ENCODE peak calls at places on chromosomes 13 and 19, in six cellular contexts. One of them, this sample, is unnamed.

GRCh38 chr19:50387176-50387867 is 3.2 kb downstream of the POLD1 start:
- DNase-seq in astrocyte: no peak
- DNase-seq in brain microvascular endothelial cell: peak; percentile 36
- DNase-seq in lower lobe of right lung: peak; percentile 80
- DNase-seq in heart right ventricle: no peak
- DNase-seq in lung: no peak
- DNase-seq in this sample: no peak

GRCh38 chr13:97131447-97131846 is 90.7 kb upstream of the MBNL2 start:
- DNase-seq in brain microvascular endothelial cell: no peak
- DNase-seq in astrocyte: no peak
- DNase-seq in heart right ventricle: no peak
- DNase-seq in lower lobe of right lung: no peak
- DNase-seq in lung: no peak
- DNase-seq in this sample: no peak

GRCh38 chr19:38469151-38469550 is 35.7 kb downstream of the RYR1 start:
- DNase-seq in lung: no peak
- DNase-seq in heart right ventricle: no peak
- DNase-seq in brain microvascular endothelial cell: no peak
- DNase-seq in lower lobe of right lung: no peak
- DNase-seq in astrocyte: no peak
- DNase-seq in this sample: no peak

GRCh38 chr13:38902551-38902950 is 88.1 kb downstream of the STOML3 start:
- DNase-seq in heart right ventricle: no peak
- DNase-seq in brain microvascular endothelial cell: no peak
- DNase-seq in lung: no peak
- DNase-seq in astrocyte: no peak
- DNase-seq in lower lobe of right lung: no peak
- DNase-seq in this sample: no peak

GRCh38 chr19:14318873-14319272 is 62.4 kb upstream of the ADGRE5 start:
- DNase-seq in lower lobe of right lung: peak; percentile 50
- DNase-seq in brain microvascular endothelial cell: no peak
- DNase-seq in astrocyte: no peak
- DNase-seq in heart right ventricle: no peak
- DNase-seq in lung: no peak
- DNase-seq in this sample: no peak

GRCh38 chr19:46634656-46635218 is 1.3 kb downstream of the GNG8 start:
- DNase-seq in lower lobe of right lung: no peak
- DNase-seq in astrocyte: no peak
- DNase-seq in brain microvascular endothelial cell: no peak
- DNase-seq in lung: no peak
- DNase-seq in heart right ventricle: no peak
- DNase-seq in this sample: no peak

GRCh38 chr13:79543883-79544282 is 62.9 kb downstream of the NDFIP2 start:
- DNase-seq in lower lobe of right lung: no peak
- DNase-seq in brain microvascular endothelial cell: no peak
- DNase-seq in lung: no peak
- DNase-seq in heart right ventricle: no peak
- DNase-seq in astrocyte: no peak
- DNase-seq in this sample: no peak

GRCh38 chr13:61908906-61909305 is 493.3 kb upstream of the PCDH20 start:
- DNase-seq in heart right ventricle: no peak
- DNase-seq in brain microvascular endothelial cell: no peak
- DNase-seq in lower lobe of right lung: no peak
- DNase-seq in lung: no peak
- DNase-seq in astrocyte: no peak
- DNase-seq in this sample: no peak

GRCh38 chr13:89822467-89822866 is 1525.0 kb upstream of the MIR17HG start:
- DNase-seq in lung: no peak
- DNase-seq in heart right ventricle: no peak
- DNase-seq in astrocyte: no peak
- DNase-seq in brain microvascular endothelial cell: no peak
- DNase-seq in lower lobe of right lung: no peak
- DNase-seq in this sample: no peak

GRCh38 chr13:72952529-72953141 is 106.2 kb upstream of the KLF5 start:
- DNase-seq in brain microvascular endothelial cell: no peak
- DNase-seq in lower lobe of right lung: no peak
- DNase-seq in astrocyte: no peak
- DNase-seq in lung: no peak
- DNase-seq in heart right ventricle: no peak
- DNase-seq in this sample: no peak

GRCh38 chr13:100809856-100810255 is 135.3 kb upstream of the TMTC4 start:
- DNase-seq in lung: no peak
- DNase-seq in astrocyte: no peak
- DNase-seq in lower lobe of right lung: no peak
- DNase-seq in heart right ventricle: no peak
- DNase-seq in brain microvascular endothelial cell: no peak
- DNase-seq in this sample: no peak

GRCh38 chr19:7833225-7834156 is 3.5 kb downstream of the EVI5L start:
- DNase-seq in brain microvascular endothelial cell: no peak
- DNase-seq in heart right ventricle: peak; percentile 79
- DNase-seq in lower lobe of right lung: peak; percentile 92
- DNase-seq in astrocyte: peak; percentile 47
- DNase-seq in lung: peak; percentile 86
- DNase-seq in this sample: no peak

GRCh38 chr19:54063350-54064078 is at the start of gene VSTM1:
- DNase-seq in lung: no peak
- DNase-seq in lower lobe of right lung: no peak
- DNase-seq in brain microvascular endothelial cell: no peak
- DNase-seq in heart right ventricle: no peak
- DNase-seq in astrocyte: no peak
- DNase-seq in this sample: no peak

GRCh38 chr13:45084515-45084914 is 35.8 kb upstream of the GTF2F2 start:
- DNase-seq in lung: no peak
- DNase-seq in heart right ventricle: no peak
- DNase-seq in brain microvascular endothelial cell: no peak
- DNase-seq in lower lobe of right lung: no peak
- DNase-seq in astrocyte: no peak
- DNase-seq in this sample: no peak

GRCh38 chr19:36916991-36917390 is 859 bp downstream of the ZNF568 start:
- DNase-seq in brain microvascular endothelial cell: peak; percentile 25
- DNase-seq in heart right ventricle: no peak
- DNase-seq in lower lobe of right lung: no peak
- DNase-seq in lung: no peak
- DNase-seq in astrocyte: peak; percentile 47
- DNase-seq in this sample: no peak

GRCh38 chr13:29362849-29363604 is 232.5 kb downstream of the SLC7A1 start:
- DNase-seq in brain microvascular endothelial cell: peak; percentile 39
- DNase-seq in lower lobe of right lung: no peak
- DNase-seq in astrocyte: peak; percentile 10
- DNase-seq in lung: no peak
- DNase-seq in heart right ventricle: peak; percentile 24
- DNase-seq in this sample: peak; percentile 9

GRCh38 chr13:32408999-32409313 is 19.0 kb downstream of the N4BP2L1 start:
- DNase-seq in brain microvascular endothelial cell: no peak
- DNase-seq in lung: no peak
- DNase-seq in astrocyte: no peak
- DNase-seq in heart right ventricle: no peak
- DNase-seq in lower lobe of right lung: no peak
- DNase-seq in this sample: no peak

GRCh38 chr13:114110091-114110829 is 22.2 kb downstream of the RASA3 start:
- DNase-seq in brain microvascular endothelial cell: no peak
- DNase-seq in heart right ventricle: no peak
- DNase-seq in lower lobe of right lung: peak; percentile 78
- DNase-seq in lung: no peak
- DNase-seq in astrocyte: no peak
- DNase-seq in this sample: peak; percentile 80

GRCh38 chr13:79490326-79490725 is 9.4 kb downstream of the NDFIP2 start:
- DNase-seq in lung: no peak
- DNase-seq in heart right ventricle: no peak
- DNase-seq in lower lobe of right lung: no peak
- DNase-seq in astrocyte: no peak
- DNase-seq in brain microvascular endothelial cell: no peak
- DNase-seq in this sample: no peak

GRCh38 chr19:32104465-32105235 is 240.8 kb upstream of the ZNF507 start:
- DNase-seq in lung: no peak
- DNase-seq in astrocyte: peak; percentile 51
- DNase-seq in heart right ventricle: no peak
- DNase-seq in brain microvascular endothelial cell: no peak
- DNase-seq in lower lobe of right lung: no peak
- DNase-seq in this sample: no peak

GRCh38 chr13:53460776-53461175 is 432.2 kb downstream of the OLFM4 start:
- DNase-seq in brain microvascular endothelial cell: no peak
- DNase-seq in heart right ventricle: no peak
- DNase-seq in lower lobe of right lung: no peak
- DNase-seq in lung: no peak
- DNase-seq in astrocyte: no peak
- DNase-seq in this sample: no peak

GRCh38 chr19:20422616-20423205 is 142.9 kb downstream of the ZNF737 start:
- DNase-seq in astrocyte: no peak
- DNase-seq in lung: no peak
- DNase-seq in lower lobe of right lung: no peak
- DNase-seq in brain microvascular endothelial cell: no peak
- DNase-seq in heart right ventricle: peak; percentile 4
- DNase-seq in this sample: no peak

GRCh38 chr13:49858183-49858856 is 65.8 kb upstream of the KPNA3 start:
- DNase-seq in lower lobe of right lung: no peak
- DNase-seq in lung: peak; percentile 49
- DNase-seq in brain microvascular endothelial cell: peak; percentile 95
- DNase-seq in astrocyte: peak; percentile 98
- DNase-seq in heart right ventricle: no peak
- DNase-seq in this sample: no peak

GRCh38 chr13:112690242-112690943 is 555 bp downstream of the ATP11A start:
- DNase-seq in brain microvascular endothelial cell: no peak
- DNase-seq in lower lobe of right lung: peak; percentile 73
- DNase-seq in lung: no peak
- DNase-seq in astrocyte: peak; percentile 36
- DNase-seq in heart right ventricle: peak; percentile 43
- DNase-seq in this sample: peak; percentile 22

GRCh38 chr13:110414283-110414682 is 107.2 kb downstream of the COL4A2 start:
- DNase-seq in lower lobe of right lung: no peak
- DNase-seq in astrocyte: no peak
- DNase-seq in brain microvascular endothelial cell: no peak
- DNase-seq in heart right ventricle: peak; percentile 4
- DNase-seq in lung: no peak
- DNase-seq in this sample: no peak

DNA sequence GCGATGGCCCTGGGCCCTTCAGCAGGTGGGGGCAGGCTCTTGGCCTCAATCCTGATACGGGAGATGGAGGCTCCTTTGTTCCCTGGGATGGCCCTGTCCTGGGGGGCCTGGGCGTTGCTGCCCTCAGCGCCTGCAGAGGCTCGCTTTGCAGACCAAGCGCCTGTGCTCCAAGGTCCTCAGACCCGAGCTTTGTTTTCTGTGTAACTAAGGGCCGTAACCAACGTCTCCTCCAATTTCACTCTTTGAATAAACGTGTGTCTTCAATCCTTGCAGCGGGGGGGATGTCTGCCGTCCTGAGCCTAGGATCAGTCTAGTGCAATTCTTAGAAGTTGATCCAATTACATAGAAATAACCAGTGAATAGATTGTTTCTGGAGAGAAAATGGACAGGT is 5.2 kb downstream of the PTBP1 start:
- DNase-seq in heart right ventricle: no peak
- DNase-seq in lung: no peak
- DNase-seq in lower lobe of right lung: no peak
- DNase-seq in brain microvascular endothelial cell: peak; percentile 50
- DNase-seq in astrocyte: no peak
- DNase-seq in this sample: no peak
- H3K4me3 ChIP-seq in heart right ventricle: peak overlapping the region; percentile 12
- H3K4me3 ChIP-seq in lung: no peak overlapping the region
- H3K4me3 ChIP-seq in lower lobe of right lung: peak overlapping the region; percentile 85
- H3K4me3 ChIP-seq in brain microvascular endothelial cell: peak overlapping the region; percentile 15
- H3K4me3 ChIP-seq in astrocyte: peak overlapping the region; percentile 57
- H3K4me3 ChIP-seq in this sample: no peak overlapping the region

DNA sequence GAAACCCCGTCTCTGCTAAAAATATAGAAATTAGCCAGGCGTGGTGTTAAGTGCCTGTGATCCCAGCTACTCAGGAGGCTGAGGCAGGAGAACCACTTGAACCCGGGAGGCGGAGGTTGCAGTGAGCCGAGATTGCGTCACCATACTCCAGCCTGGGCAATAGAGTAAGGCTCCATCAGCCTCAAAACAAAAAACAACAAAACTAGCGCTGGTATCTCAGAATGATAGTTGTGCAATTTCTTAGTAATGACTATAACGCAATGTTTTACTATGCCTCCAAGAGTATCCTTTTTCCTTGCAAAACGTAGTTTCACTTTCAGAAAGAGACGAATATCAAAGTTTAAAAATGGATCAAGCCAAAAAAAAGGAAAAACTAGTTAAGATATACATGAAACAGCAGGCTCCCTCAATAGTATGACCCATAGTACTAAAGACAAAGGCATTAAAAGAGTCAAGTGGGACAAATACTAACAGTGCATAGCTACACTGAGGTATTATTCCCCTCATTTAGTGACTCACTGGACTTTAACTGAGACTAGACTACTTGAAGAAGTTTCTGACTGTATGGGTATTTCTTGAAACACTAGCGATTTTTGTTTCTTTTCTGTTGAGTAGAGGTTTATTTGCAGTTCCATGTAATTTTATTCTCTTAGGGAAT is 10.5 kb upstream of the ITM2B start:
- DNase-seq in lower lobe of right lung: peak; percentile 73
- DNase-seq in brain microvascular endothelial cell: no peak
- DNase-seq in lung: peak; percentile 34
- DNase-seq in heart right ventricle: no peak
- DNase-seq in astrocyte: no peak
- DNase-seq in this sample: no peak
- H3K27ac ChIP-seq in lower lobe of right lung: peak overlapping the region; percentile 78
- H3K27ac ChIP-seq in brain microvascular endothelial cell: peak overlapping the region; percentile 57
- H3K27ac ChIP-seq in lung: peak overlapping the region; percentile 75
- H3K27ac ChIP-seq in heart right ventricle: peak overlapping the region; percentile 86
- H3K27ac ChIP-seq in astrocyte: no peak overlapping the region
- H3K27ac ChIP-seq in this sample: peak overlapping the region; percentile 29

GRCh38 chr19:4343056-4343844 is at the start of gene MPND:
- DNase-seq in brain microvascular endothelial cell: peak; percentile 63
- DNase-seq in lower lobe of right lung: peak; percentile 96
- DNase-seq in heart right ventricle: peak; percentile 94
- DNase-seq in lung: peak; percentile 91
- DNase-seq in astrocyte: peak; percentile 55
- DNase-seq in this sample: peak; percentile 92
- TF ChIP-seq CTCF in brain microvascular endothelial cell: peak; percentile 54
- TF ChIP-seq CTCF in lower lobe of right lung: peak; percentile 46
- TF ChIP-seq CTCF in heart right ventricle: no peak
- TF ChIP-seq CTCF in lung: no peak
- TF ChIP-seq CTCF in astrocyte: peak; percentile 16
- TF ChIP-seq CTCF in this sample: no peak

GRCh38 chr13:108494991-108495661 is 134.3 kb upstream of the MYO16 start:
- DNase-seq in brain microvascular endothelial cell: peak; percentile 2
- DNase-seq in astrocyte: no peak
- DNase-seq in heart right ventricle: no peak
- DNase-seq in lung: no peak
- DNase-seq in lower lobe of right lung: no peak
- DNase-seq in this sample: no peak
- H3K4me3 ChIP-seq in brain microvascular endothelial cell: peak overlapping the region; percentile 40
- H3K4me3 ChIP-seq in astrocyte: peak overlapping the region; percentile 53
- H3K4me3 ChIP-seq in heart right ventricle: peak overlapping the region; percentile 22
- H3K4me3 ChIP-seq in lung: no peak overlapping the region
- H3K4me3 ChIP-seq in lower lobe of right lung: peak overlapping the region; percentile 46
- H3K4me3 ChIP-seq in this sample: no peak overlapping the region